ENCODE peak calls at places on chromosome 13, in ten cellular contexts. I is cardiac muscle cell, J is B cell, H is thoracic aorta, P is psoas muscle, O is lower lobe of right lung, F is esophagus squamous epithelium, R is ascending aorta, Z is Peyer's patch, L is OCI-LY7. T is an unnamed sample.

GRCh38 chr13:47310376-47310775 is 413.5 kb upstream of the HTR2A start:
- DNase-seq in O (no peak), R (no peak), Z (no peak), H (no peak), J (no peak), I (no peak), F (no peak), P (no peak), L (no peak), T (no peak)

GRCh38 chr13:21534760-21535159 is 69.2 kb downstream of the MICU2 start:
- DNase-seq in F (no peak), J (no peak), P (no peak), Z (no peak), L (no peak), I (peak), O (no peak), R (no peak), H (no peak), T (no peak)

GRCh38 chr13:111926501-111927180 is 140.3 kb upstream of the SOX1 start:
- DNase-seq in L (no peak), R (no peak), J (no peak), Z (peak), H (no peak), I (no peak), P (no peak), F (no peak), O (no peak), T (no peak)

GRCh38 chr13:76473552-76474134 is 412.6 kb downstream of the KCTD12 start:
- DNase-seq in I (peak), J (peak), Z (peak), O (peak), R (no peak), P (peak), L (peak), H (peak), F (no peak), T (peak)

GRCh38 chr13:105655046-105655445 is 880.4 kb downstream of the EFNB2 start:
- DNase-seq in P (no peak), O (no peak), H (no peak), Z (no peak), L (no peak), R (no peak), F (no peak), J (no peak), I (no peak), T (no peak)

GRCh38 chr13:28022848-28023518 is 34.5 kb upstream of the URAD start:
- DNase-seq in P (no peak), O (no peak), Z (no peak), J (no peak), H (no peak), I (peak), L (no peak), F (no peak), R (no peak), T (no peak)

GRCh38 chr13:113305208-113305607 is 8.2 kb downstream of the LAMP1 start:
- DNase-seq in F (no peak), Z (no peak), O (no peak), R (no peak), L (no peak), I (no peak), P (no peak), H (no peak), J (no peak), T (no peak)

GRCh38 chr13:78655906-78656305 is 3.0 kb downstream of the OBI1 start:
- DNase-seq in O (no peak), L (no peak), I (no peak), H (no peak), F (no peak), P (no peak), J (no peak), R (no peak), Z (no peak), T (no peak)

GRCh38 chr13:80604094-80604493 is 263.2 kb upstream of the SPRY2 start:
- DNase-seq in F (no peak), H (no peak), J (no peak), P (peak), L (no peak), I (no peak), O (no peak), R (no peak), Z (no peak), T (no peak)

GRCh38 chr13:106569233-106570095 is 1.5 kb upstream of the ARGLU1 start:
- DNase-seq in O (no peak), H (no peak), J (no peak), L (no peak), F (no peak), Z (no peak), P (no peak), I (no peak), R (no peak), T (no peak)

GRCh38 chr13:112740502-112741131 is 50.8 kb downstream of the ATP11A start:
- DNase-seq in F (no peak), I (peak), L (no peak), P (peak), O (no peak), R (no peak), H (no peak), Z (peak), J (no peak), T (no peak)

GRCh38 chr13:65555973-65556372 is 1674.2 kb downstream of the PCDH9 start:
- DNase-seq in F (no peak), Z (no peak), P (no peak), J (no peak), R (no peak), I (no peak), H (no peak), L (no peak), O (no peak), T (no peak)

GRCh38 chr13:97344250-97345175 is 89.5 kb upstream of the RAP2A start:
- DNase-seq in R (no peak), H (no peak), I (peak), Z (no peak), O (peak), P (peak), F (no peak), L (peak), J (no peak), T (no peak)

GRCh38 chr13:105519766-105520165 is 1015.7 kb downstream of the EFNB2 start:
- DNase-seq in O (no peak), J (no peak), F (no peak), P (no peak), I (no peak), R (no peak), H (no peak), Z (no peak), L (no peak), T (no peak)

GRCh38 chr13:18992791-18993190 is 188.8 kb downstream of the TUBA3C start:
- DNase-seq in L (no peak), P (peak), F (no peak), Z (no peak), O (no peak), H (no peak), R (no peak), J (no peak), I (no peak), T (no peak)

GRCh38 chr13:105804561-105805190 is 730.8 kb downstream of the EFNB2 start:
- DNase-seq in F (no peak), L (no peak), O (no peak), R (no peak), P (no peak), J (no peak), H (no peak), Z (no peak), I (no peak), T (no peak)

GRCh38 chr13:76886292-76887061 is at the start of gene KCTD12:
- DNase-seq in L (peak), J (peak), O (peak), H (peak), I (peak), R (peak), Z (peak), P (peak), F (peak), T (peak)

DNA sequence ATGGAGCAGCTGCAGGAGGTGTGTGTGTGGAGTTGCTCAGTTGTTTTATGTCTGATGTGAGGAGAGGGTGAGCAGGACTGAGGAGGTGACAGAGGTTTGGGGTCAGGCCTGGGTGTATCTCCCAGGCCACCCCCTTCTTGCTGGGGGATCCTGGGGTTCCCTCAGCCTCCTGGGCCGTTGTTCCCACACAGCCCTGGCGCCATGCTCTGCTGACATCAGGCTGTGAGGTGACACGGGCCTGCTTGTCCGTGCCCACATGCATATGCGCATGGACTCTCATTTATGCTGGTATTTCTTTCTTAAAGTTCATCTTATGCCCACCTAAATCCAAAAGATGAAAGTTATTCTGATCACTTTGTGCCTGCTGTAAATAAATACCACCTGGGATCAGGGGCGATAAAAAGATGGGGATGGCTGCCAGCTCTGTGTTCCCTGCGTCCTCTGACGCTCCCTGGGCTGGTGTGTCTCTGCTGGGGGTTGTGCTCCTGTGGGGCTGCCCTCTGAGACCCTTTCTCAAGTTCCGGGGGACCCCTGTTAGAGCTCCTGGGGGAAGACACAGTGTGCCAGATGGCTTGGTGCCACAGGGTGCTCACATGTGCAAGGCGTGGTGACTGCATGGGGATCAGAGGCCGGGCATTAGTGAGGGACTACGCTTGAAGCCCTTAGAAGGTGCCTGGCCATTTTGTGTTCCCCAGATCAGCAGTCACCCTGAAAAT is 12.6 kb downstream of the NAXD start:
- DNase-seq in R (no peak), I (no peak), Z (no peak), L (no peak), F (no peak), J (no peak), O (no peak), H (no peak), P (no peak), T (no peak)
- TF ChIP-seq CTCF in R (no peak), I (no peak), Z (no peak), L (no peak), F (no peak), J (no peak), O (no peak), H (no peak), P (no peak), T (no peak)

GRCh38 chr13:84132491-84132890 is 250.2 kb upstream of the SLITRK1 start:
- DNase-seq in Z (no peak), H (no peak), O (no peak), I (no peak), R (no peak), L (no peak), F (no peak), P (no peak), J (no peak), T (no peak)
- TF ChIP-seq CTCF in Z (no peak), H (no peak), O (no peak), I (no peak), R (no peak), L (no peak), F (no peak), P (no peak), J (no peak), T (no peak)

DNA sequence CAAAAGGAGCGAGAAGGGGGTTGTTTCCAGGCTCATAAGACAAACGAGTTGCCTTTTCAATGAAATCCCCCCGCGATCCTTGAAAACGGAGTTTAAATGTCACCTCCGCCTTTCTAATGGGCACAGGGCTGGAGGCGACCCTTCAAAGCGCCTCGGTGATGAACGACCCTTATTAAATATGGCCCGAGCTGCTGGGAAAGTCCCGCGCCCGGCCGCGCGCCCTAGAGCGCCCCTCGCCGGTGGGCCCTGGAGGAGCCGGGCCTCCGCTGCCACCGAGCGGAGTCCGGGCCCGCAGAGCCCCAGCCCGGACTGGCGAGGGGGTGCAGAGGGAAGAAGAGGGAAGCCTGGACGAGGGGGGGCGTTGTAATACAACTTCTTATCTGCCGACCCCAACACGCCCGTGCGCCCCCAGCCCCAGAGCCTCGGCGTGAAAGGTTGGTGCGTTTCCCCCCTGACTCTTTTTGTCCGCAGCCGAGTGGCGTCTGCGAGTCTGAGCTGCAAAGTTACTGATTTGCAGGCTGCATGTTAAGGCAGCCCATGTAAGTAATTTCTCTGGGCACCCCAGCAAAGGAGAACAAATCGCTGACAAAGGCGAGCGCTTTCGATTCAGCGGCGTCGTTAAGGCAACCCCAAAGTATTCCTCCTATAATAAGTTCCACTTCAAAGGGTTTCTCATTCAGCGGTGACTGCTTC is 11.9 kb downstream of the ZIC5 start:
- DNase-seq in O (no peak), J (no peak), Z (no peak), L (no peak), R (no peak), P (no peak), I (peak), F (no peak), H (no peak), T (no peak)
- TF ChIP-seq CTCF in O (peak), J (no peak), Z (no peak), L (no peak), R (no peak), P (no peak), I (peak), F (no peak), H (no peak), T (no peak)

GRCh38 chr13:31827707-31828106 is 88.4 kb downstream of the RXFP2 start:
- DNase-seq in L (no peak), Z (no peak), P (no peak), R (no peak), J (no peak), F (no peak), O (no peak), H (no peak), I (peak), T (no peak)

DNA sequence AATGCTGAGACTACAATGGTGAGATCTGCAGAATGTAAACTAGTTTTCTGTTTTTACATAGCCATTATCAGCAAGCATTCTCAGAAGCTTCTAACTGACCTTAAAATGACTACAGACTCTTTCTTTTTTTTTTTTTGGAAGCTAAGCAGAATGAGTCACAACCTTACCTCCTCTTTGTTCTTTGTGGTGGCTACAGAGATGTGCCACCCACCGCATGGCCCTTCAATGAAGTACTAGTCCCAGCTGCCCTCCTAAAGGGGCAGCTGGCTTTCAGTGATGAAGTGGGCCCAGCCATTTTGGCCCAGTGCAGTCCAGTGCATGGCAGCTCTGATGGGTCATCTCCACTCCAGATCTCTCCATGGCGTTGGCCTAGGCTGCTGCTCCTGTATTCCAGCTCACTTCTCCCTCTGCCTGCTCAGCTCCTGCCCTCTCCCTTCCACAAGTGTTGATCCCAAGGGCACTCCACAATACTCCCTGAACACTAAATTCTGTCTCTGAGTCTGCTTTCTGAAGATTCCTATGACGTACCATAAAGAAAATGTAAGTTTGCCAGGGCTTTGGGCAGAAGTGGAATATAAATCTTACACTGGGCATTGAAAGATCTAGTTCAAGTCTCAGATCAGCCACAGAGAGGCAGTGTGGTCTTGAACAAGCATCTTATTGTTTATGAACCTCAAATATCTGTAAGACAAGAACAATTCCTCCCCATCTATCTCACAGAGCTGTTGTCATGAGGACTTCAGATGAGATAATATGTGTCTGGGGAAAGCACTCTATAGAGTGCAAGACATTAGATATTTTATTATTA is 85.6 kb downstream of the RXFP2 start:
- DNase-seq in R (no peak), O (no peak), P (no peak), J (no peak), I (no peak), Z (no peak), F (no peak), L (peak), H (no peak), T (no peak)
- TF ChIP-seq CTCF in R (no peak), O (no peak), P (peak), J (no peak), I (peak), Z (no peak), F (no peak), L (no peak), H (peak), T (peak)

DNA sequence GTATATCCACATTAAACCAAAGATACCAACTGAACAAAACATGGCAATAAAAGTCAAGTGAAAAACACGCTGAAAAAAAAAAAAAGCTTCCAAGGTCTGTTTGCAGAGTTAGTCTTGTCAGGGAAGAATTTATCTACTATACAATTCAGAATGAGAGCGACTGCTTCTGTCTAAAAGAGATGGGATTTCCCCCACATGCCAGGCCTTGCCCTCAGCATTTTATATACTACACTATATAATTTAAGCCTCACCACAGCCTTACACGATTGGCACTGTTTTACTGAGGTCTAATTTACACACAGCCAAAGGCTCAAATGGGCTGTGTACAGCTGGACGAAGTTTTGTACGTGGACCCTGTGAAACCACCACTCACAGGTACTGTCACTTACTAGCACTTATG is 67.3 kb downstream of the FOXO1 start:
- DNase-seq in L (no peak), O (no peak), I (no peak), P (no peak), H (no peak), J (no peak), R (no peak), F (no peak), Z (no peak), T (no peak)
- TF ChIP-seq CTCF in L (no peak), O (no peak), I (no peak), P (no peak), H (no peak), J (no peak), R (no peak), F (no peak), Z (no peak), T (no peak)

GRCh38 chr13:60134376-60134775 is 29.4 kb downstream of the DIAPH3 start:
- DNase-seq in P (no peak), F (no peak), Z (no peak), H (no peak), I (peak), J (no peak), R (no peak), L (no peak), O (no peak), T (no peak)
- TF ChIP-seq CTCF in P (no peak), F (no peak), Z (no peak), H (no peak), I (peak), J (no peak), R (no peak), L (no peak), O (no peak), T (no peak)

DNA sequence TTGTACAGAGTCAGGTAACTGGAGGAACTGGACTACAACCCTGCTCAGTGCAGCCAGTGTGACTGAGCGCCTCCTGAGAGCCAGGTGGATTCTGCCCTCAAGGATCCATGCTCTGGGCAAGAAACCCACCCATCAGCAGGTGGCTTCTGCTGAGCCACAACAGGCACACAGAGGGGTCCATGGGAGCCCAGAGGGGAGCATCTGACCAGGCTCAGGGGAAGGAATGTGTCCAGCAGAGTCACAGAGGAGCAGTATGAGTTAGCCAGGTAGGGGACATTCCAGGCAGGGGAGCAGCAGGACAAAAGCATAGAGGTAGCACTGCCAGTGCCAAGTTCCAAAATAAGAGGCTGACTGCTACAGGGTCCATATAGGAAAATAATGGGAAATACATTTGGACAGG is 19.9 kb downstream of the DHRS12 start:
- DNase-seq in Z (no peak), I (no peak), F (no peak), H (no peak), L (no peak), R (no peak), P (no peak), J (no peak), O (no peak), T (no peak)
- TF ChIP-seq CTCF in Z (no peak), I (no peak), F (no peak), H (no peak), L (no peak), R (no peak), P (no peak), J (no peak), O (no peak), T (no peak)

DNA sequence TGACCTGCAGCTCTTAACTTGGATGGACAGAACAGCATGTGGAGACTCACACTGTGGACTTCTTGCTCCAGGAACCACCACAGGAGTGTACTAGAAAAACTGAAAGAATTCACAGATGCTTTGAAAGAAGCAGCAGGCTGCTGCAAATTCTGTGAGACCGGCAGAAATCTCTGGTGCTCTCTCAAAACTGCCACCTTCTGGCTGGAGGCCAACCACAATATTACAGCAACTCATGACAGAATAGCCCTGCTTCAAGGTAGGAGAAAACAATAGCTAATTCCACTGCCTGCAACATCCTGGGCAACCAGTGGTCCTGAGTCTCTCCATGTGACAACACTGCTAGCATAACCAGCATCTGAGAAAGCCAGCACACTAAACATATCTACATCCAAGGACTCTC is 26.9 kb downstream of the CDK8 start:
- DNase-seq in J (no peak), I (no peak), Z (no peak), F (no peak), O (no peak), L (no peak), R (no peak), P (no peak), H (no peak), T (no peak)
- TF ChIP-seq CTCF in J (no peak), I (no peak), Z (no peak), F (no peak), O (no peak), L (peak), R (no peak), P (no peak), H (no peak), T (no peak)

T was measured in natural killer cell.